ENCODE peak calls at places on chromosome 4, in seven cellular contexts. M is NCI-H1436; N is mucosa of descending colon; Z is RPMI7951; O is CD8-positive, alpha-beta T cell; I is activated naive CD4-positive, alpha-beta T cell; Y is GM06990. P is an unnamed sample.

GRCh38 chr4:153398713-153399112 is 54.2 kb downstream of the MND1 start:
- DNase-seq in M (no peak), N (no peak), Z (no peak), O (no peak), I (no peak), Y (no peak), P (no peak)

GRCh38 chr4:137471895-137472294 is 60.4 kb downstream of the PCDH18 start:
- DNase-seq in M (no peak), N (no peak), Z (peak; percentile 3), O (no peak), I (no peak), Y (no peak), P (no peak)

GRCh38 chr4:1323635-1324442 is 23.2 kb upstream of the UVSSA start:
- DNase-seq in M (no peak), N (no peak), Z (peak; percentile 90), O (no peak), I (no peak), Y (no peak), P (no peak)

GRCh38 chr4:54861201-54861600 is 203.4 kb downstream of the KIT start:
- DNase-seq in M (no peak), N (no peak), Z (no peak), O (no peak), I (no peak), Y (no peak), P (no peak)

GRCh38 chr4:148015058-148015457 is 283.2 kb downstream of the ARHGAP10 start:
- DNase-seq in M (no peak), N (no peak), Z (no peak), O (no peak), I (no peak), Y (no peak), P (no peak)

GRCh38 chr4:10623862-10624261 is 60.7 kb downstream of the CLNK start:
- DNase-seq in M (no peak), N (no peak), Z (no peak), O (no peak), I (no peak), Y (no peak), P (no peak)

GRCh38 chr4:175927121-175927520 is 115.1 kb upstream of the GPM6A start:
- DNase-seq in M (no peak), N (no peak), Z (no peak), O (no peak), I (no peak), Y (peak; percentile 49), P (no peak)

GRCh38 chr4:70818173-70818856 is 21.4 kb downstream of the GRSF1 start:
- DNase-seq in M (no peak), N (no peak), Z (no peak), O (no peak), I (no peak), Y (no peak), P (no peak)

GRCh38 chr4:38805530-38806145 is 1.0 kb upstream of the TLR1 start:
- DNase-seq in M (no peak), N (no peak), Z (peak; percentile 58), O (no peak), I (no peak), Y (peak; percentile 88), P (no peak)

GRCh38 chr4:61162116-61162515 is 38.0 kb upstream of the ADGRL3 start:
- DNase-seq in M (no peak), N (no peak), Z (no peak), O (no peak), I (no peak), Y (no peak), P (no peak)

GRCh38 chr4:5874811-5875465 is 17.9 kb downstream of the CRMP1 start:
- DNase-seq in M (no peak), N (no peak), Z (peak; percentile 13), O (no peak), I (no peak), Y (no peak), P (no peak)

GRCh38 chr4:6779667-6780565 is 2.6 kb upstream of the KIAA0232 start:
- DNase-seq in M (peak; percentile 51), N (no peak), Z (peak; percentile 34), O (no peak), I (no peak), Y (no peak), P (no peak)

GRCh38 chr4:137156054-137156453 is 376.2 kb downstream of the PCDH18 start:
- DNase-seq in M (no peak), N (no peak), Z (peak; percentile 6), O (no peak), I (no peak), Y (no peak), P (no peak)

GRCh38 chr4:151144329-151145072 is 45.1 kb downstream of the RPS3A start:
- DNase-seq in M (no peak), N (no peak), Z (no peak), O (no peak), I (no peak), Y (no peak), P (no peak)

GRCh38 chr4:37976991-37977470 is 16.8 kb downstream of the PTTG2 start:
- DNase-seq in M (peak; percentile 51), N (peak; percentile 90), Z (peak; percentile 76), O (peak; percentile 81), I (peak; percentile 27), Y (peak; percentile 82), P (peak; percentile 77)

GRCh38 chr4:36274158-36274557 is 7.3 kb upstream of the DTHD1 start:
- DNase-seq in M (no peak), N (no peak), Z (no peak), O (no peak), I (no peak), Y (no peak), P (no peak)

GRCh38 chr4:67909910-67910905 is 26.4 kb upstream of the TMPRSS11D start:
- DNase-seq in M (no peak), N (no peak), Z (peak; percentile 31), O (no peak), I (no peak), Y (no peak), P (no peak)

GRCh38 chr4:22688236-22688635 is 4.5 kb upstream of the GBA3 start:
- DNase-seq in M (no peak), N (no peak), Z (no peak), O (no peak), I (no peak), Y (no peak), P (no peak)